ENCODE peak calls at places on chromosomes 7 and 10, in five cellular contexts. One of them, this sample, is unnamed.

GRCh38 chr7:27203378-27203953 is 3.6 kb upstream of the HOXA13 start:
- DNase-seq in astrocyte of the cerebellum: no peak
- DNase-seq in kidney epithelial cell: no peak
- DNase-seq in astrocyte of the spinal cord: no peak
- DNase-seq in AG04450: no peak
- DNase-seq in this sample: no peak

GRCh38 chr7:84482476-84482875 is 287.9 kb upstream of the SEMA3A start:
- DNase-seq in astrocyte of the cerebellum: no peak
- DNase-seq in AG04450: no peak
- DNase-seq in kidney epithelial cell: no peak
- DNase-seq in astrocyte of the spinal cord: no peak
- DNase-seq in this sample: no peak

GRCh38 chr7:44727346-44728262 is 21.0 kb upstream of the ZMIZ2 start:
- DNase-seq in astrocyte of the spinal cord: peak
- DNase-seq in kidney epithelial cell: peak
- DNase-seq in AG04450: peak
- DNase-seq in astrocyte of the cerebellum: peak
- DNase-seq in this sample: peak

GRCh38 chr7:44633254-44634186 is 27.1 kb downstream of the OGDH start:
- DNase-seq in AG04450: peak
- DNase-seq in kidney epithelial cell: peak
- DNase-seq in astrocyte of the cerebellum: peak
- DNase-seq in astrocyte of the spinal cord: peak
- DNase-seq in this sample: peak

GRCh38 chr10:82340166-82340565 is 465.2 kb downstream of the NRG3 start:
- DNase-seq in kidney epithelial cell: no peak
- DNase-seq in astrocyte of the spinal cord: no peak
- DNase-seq in astrocyte of the cerebellum: no peak
- DNase-seq in AG04450: no peak
- DNase-seq in this sample: no peak

GRCh38 chr10:46290101-46290884 is 3.5 kb downstream of the ANTXRL start:
- DNase-seq in AG04450: no peak
- DNase-seq in astrocyte of the cerebellum: no peak
- DNase-seq in kidney epithelial cell: no peak
- DNase-seq in astrocyte of the spinal cord: no peak
- DNase-seq in this sample: no peak

GRCh38 chr10:3485287-3485686 is 299.7 kb downstream of the KLF6 start:
- DNase-seq in astrocyte of the spinal cord: no peak
- DNase-seq in kidney epithelial cell: no peak
- DNase-seq in astrocyte of the cerebellum: no peak
- DNase-seq in AG04450: no peak
- DNase-seq in this sample: no peak

GRCh38 chr10:49293208-49293603 is 5.8 kb upstream of the C10orf71 start:
- DNase-seq in astrocyte of the cerebellum: no peak
- DNase-seq in astrocyte of the spinal cord: no peak
- DNase-seq in AG04450: no peak
- DNase-seq in kidney epithelial cell: no peak
- DNase-seq in this sample: no peak

GRCh38 chr10:111706331-111706730 is 477.2 kb downstream of the GPAM start:
- DNase-seq in kidney epithelial cell: no peak
- DNase-seq in astrocyte of the spinal cord: no peak
- DNase-seq in astrocyte of the cerebellum: no peak
- DNase-seq in AG04450: no peak
- DNase-seq in this sample: no peak

GRCh38 chr7:117458977-117459583 is 20.7 kb upstream of the CFTR start:
- DNase-seq in astrocyte of the cerebellum: peak
- DNase-seq in astrocyte of the spinal cord: peak
- DNase-seq in kidney epithelial cell: no peak
- DNase-seq in AG04450: no peak
- DNase-seq in this sample: peak

GRCh38 chr7:27526991-27527722 is 135.5 kb downstream of the HIBADH start:
- DNase-seq in kidney epithelial cell: no peak
- DNase-seq in astrocyte of the cerebellum: no peak
- DNase-seq in astrocyte of the spinal cord: no peak
- DNase-seq in AG04450: no peak
- DNase-seq in this sample: no peak

GRCh38 chr10:117373848-117374505 is 1.3 kb downstream of the PDZD8 start:
- DNase-seq in astrocyte of the spinal cord: peak
- DNase-seq in astrocyte of the cerebellum: no peak
- DNase-seq in AG04450: no peak
- DNase-seq in kidney epithelial cell: no peak
- DNase-seq in this sample: peak

DNA sequence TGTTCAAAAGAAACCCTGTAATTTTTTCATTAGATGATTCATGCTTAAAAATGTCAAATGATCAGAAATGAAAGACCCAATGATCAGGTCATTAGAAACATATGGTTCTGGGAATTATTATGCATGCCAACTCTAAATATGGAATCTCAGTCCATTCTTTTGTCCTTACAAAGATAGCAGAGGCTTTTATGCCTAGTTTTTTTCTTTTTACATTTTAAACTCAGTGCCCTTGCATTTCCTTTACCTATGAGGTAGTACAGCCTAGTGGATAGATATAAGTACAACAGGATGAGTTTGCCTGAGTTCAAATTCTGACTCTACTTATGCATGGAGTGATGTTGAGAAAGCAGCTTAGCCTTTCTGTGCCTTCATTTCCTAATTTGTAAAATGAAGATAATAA is 392.9 kb downstream of the SUGCT start:
- DNase-seq in kidney epithelial cell: no peak
- DNase-seq in astrocyte of the spinal cord: no peak
- DNase-seq in AG04450: no peak
- DNase-seq in astrocyte of the cerebellum: no peak
- DNase-seq in this sample: no peak
- TF ChIP-seq CTCF in kidney epithelial cell: no peak
- TF ChIP-seq CTCF in astrocyte of the spinal cord: no peak
- TF ChIP-seq CTCF in AG04450: no peak
- TF ChIP-seq CTCF in astrocyte of the cerebellum: no peak
- TF ChIP-seq CTCF in this sample: no peak

DNA sequence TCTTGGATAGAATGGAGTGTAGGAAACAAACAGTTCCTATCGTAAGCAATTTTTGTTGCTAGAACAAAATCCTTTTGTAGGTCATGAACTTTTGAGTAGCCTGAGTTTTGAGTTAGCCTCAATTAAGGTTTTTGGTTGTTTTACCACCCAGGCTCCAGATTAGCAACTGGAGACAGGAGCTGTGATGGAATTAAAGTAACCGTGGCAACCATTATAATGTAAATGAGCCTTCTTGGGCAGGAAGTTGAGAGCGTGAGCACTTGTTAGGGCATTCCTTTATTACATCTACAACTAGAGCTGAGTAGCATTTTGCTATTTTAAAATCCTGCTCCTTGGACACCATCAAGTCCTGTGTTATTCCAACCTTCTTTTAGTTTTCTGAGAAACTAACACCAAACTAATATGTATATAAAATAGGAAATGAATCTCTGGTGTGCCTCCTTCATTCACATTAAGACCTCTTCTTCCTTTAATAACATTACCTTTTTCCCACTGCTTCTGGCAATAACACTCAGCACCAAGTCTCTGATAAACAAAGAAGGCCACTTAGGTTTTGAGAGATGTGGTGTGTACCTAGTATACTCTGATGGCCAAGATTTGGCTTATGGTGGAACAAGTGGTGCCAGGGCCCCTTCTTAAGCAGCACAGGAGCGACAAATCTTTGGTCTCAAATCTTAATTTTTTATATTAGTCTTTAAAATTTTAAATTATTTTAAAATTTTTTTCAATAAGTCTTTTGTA is 34.0 kb downstream of the AHCYL2 start:
- DNase-seq in kidney epithelial cell: no peak
- DNase-seq in astrocyte of the spinal cord: peak
- DNase-seq in AG04450: no peak
- DNase-seq in astrocyte of the cerebellum: peak
- DNase-seq in this sample: peak
- H3K4me3 ChIP-seq in kidney epithelial cell: no peak
- H3K4me3 ChIP-seq in astrocyte of the spinal cord: no peak
- H3K4me3 ChIP-seq in AG04450: no peak
- H3K4me3 ChIP-seq in astrocyte of the cerebellum: no peak
- H3K4me3 ChIP-seq in this sample: no peak

GRCh38 chr10:87916515-87916914 is 53.1 kb downstream of the PTEN start:
- DNase-seq in AG04450: no peak
- DNase-seq in astrocyte of the cerebellum: no peak
- DNase-seq in kidney epithelial cell: no peak
- DNase-seq in astrocyte of the spinal cord: no peak
- DNase-seq in this sample: no peak

GRCh38 chr10:87915989-87916388 is 52.6 kb downstream of the PTEN start:
- DNase-seq in astrocyte of the cerebellum: peak
- DNase-seq in kidney epithelial cell: no peak
- DNase-seq in astrocyte of the spinal cord: peak
- DNase-seq in AG04450: no peak
- DNase-seq in this sample: peak

GRCh38 chr10:87918254-87918859 is 54.9 kb downstream of the PTEN start:
- DNase-seq in AG04450: no peak
- DNase-seq in astrocyte of the cerebellum: no peak
- DNase-seq in kidney epithelial cell: no peak
- DNase-seq in astrocyte of the spinal cord: no peak
- DNase-seq in this sample: no peak

GRCh38 chr10:87915406-87915805 is 52.0 kb downstream of the PTEN start:
- DNase-seq in kidney epithelial cell: no peak
- DNase-seq in AG04450: no peak
- DNase-seq in astrocyte of the spinal cord: no peak
- DNase-seq in astrocyte of the cerebellum: no peak
- DNase-seq in this sample: no peak

GRCh38 chr10:87913170-87913921 is 49.9 kb downstream of the PTEN start:
- DNase-seq in AG04450: no peak
- DNase-seq in kidney epithelial cell: no peak
- DNase-seq in astrocyte of the spinal cord: no peak
- DNase-seq in astrocyte of the cerebellum: no peak
- DNase-seq in this sample: no peak
- TF ChIP-seq CTCF in AG04450: no peak
- TF ChIP-seq CTCF in kidney epithelial cell: no peak
- TF ChIP-seq CTCF in astrocyte of the spinal cord: no peak
- TF ChIP-seq CTCF in astrocyte of the cerebellum: no peak
- TF ChIP-seq CTCF in this sample: no peak

GRCh38 chr7:29146888-29147609 is 712 bp upstream of the CPVL start:
- DNase-seq in AG04450: no peak
- DNase-seq in kidney epithelial cell: peak
- DNase-seq in astrocyte of the cerebellum: no peak
- DNase-seq in astrocyte of the spinal cord: no peak
- DNase-seq in this sample: no peak
- H3K4me3 ChIP-seq in AG04450: no peak
- H3K4me3 ChIP-seq in kidney epithelial cell: peak
- H3K4me3 ChIP-seq in astrocyte of the cerebellum: peak
- H3K4me3 ChIP-seq in astrocyte of the spinal cord: no peak
- H3K4me3 ChIP-seq in this sample: no peak

GRCh38 chr7:157239571-157240270 is 97.1 kb upstream of the DNAJB6 start:
- DNase-seq in kidney epithelial cell: no peak
- DNase-seq in astrocyte of the spinal cord: no peak
- DNase-seq in astrocyte of the cerebellum: no peak
- DNase-seq in AG04450: no peak
- DNase-seq in this sample: no peak
- TF ChIP-seq CTCF in kidney epithelial cell: no peak
- TF ChIP-seq CTCF in astrocyte of the spinal cord: no peak
- TF ChIP-seq CTCF in astrocyte of the cerebellum: no peak
- TF ChIP-seq CTCF in AG04450: no peak
- TF ChIP-seq CTCF in this sample: no peak

GRCh38 chr7:149196705-149197171 is 1.4 kb downstream of the ZNF282 start:
- DNase-seq in AG04450: no peak
- DNase-seq in astrocyte of the cerebellum: no peak
- DNase-seq in kidney epithelial cell: no peak
- DNase-seq in astrocyte of the spinal cord: no peak
- DNase-seq in this sample: peak

GRCh38 chr7:149196151-149196704 is 882 bp downstream of the ZNF282 start:
- DNase-seq in kidney epithelial cell: no peak
- DNase-seq in astrocyte of the spinal cord: no peak
- DNase-seq in astrocyte of the cerebellum: no peak
- DNase-seq in AG04450: no peak
- DNase-seq in this sample: peak

GRCh38 chr7:149197675-149198074 is 2.3 kb downstream of the ZNF282 start:
- DNase-seq in astrocyte of the cerebellum: no peak
- DNase-seq in astrocyte of the spinal cord: no peak
- DNase-seq in kidney epithelial cell: no peak
- DNase-seq in AG04450: no peak
- DNase-seq in this sample: peak

GRCh38 chr7:149195180-149196150 is at the start of gene ZNF282:
- DNase-seq in astrocyte of the spinal cord: peak
- DNase-seq in astrocyte of the cerebellum: peak
- DNase-seq in AG04450: peak
- DNase-seq in kidney epithelial cell: peak
- DNase-seq in this sample: peak

DNA sequence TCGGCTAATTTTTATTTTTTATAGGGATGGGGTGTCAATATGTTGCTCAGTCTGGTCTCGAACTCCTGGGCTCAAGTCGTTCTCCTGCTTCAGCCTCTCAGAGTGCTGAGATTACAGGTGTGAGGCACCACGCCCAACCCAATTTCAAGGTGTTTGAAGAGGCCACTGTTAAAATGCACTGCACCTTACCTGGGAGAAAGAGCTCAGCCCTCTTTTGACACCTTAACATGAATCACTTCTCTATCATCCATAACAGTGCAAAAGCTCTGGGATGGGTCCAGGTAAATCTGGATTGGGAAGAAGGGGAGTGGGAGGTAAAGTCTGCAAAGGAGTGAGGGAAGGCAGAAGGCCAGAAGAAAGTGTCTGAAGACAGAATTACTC is 557 bp upstream of the ZNF282 start:
- DNase-seq in kidney epithelial cell: no peak
- DNase-seq in astrocyte of the cerebellum: no peak
- DNase-seq in AG04450: no peak
- DNase-seq in astrocyte of the spinal cord: no peak
- DNase-seq in this sample: peak
- H3K4me3 ChIP-seq in kidney epithelial cell: no peak
- H3K4me3 ChIP-seq in astrocyte of the cerebellum: peak
- H3K4me3 ChIP-seq in AG04450: peak
- H3K4me3 ChIP-seq in astrocyte of the spinal cord: peak
- H3K4me3 ChIP-seq in this sample: peak

GRCh38 chr7:42700376-42701327 is 211.2 kb downstream of the C7orf25 start:
- DNase-seq in astrocyte of the cerebellum: no peak
- DNase-seq in AG04450: no peak
- DNase-seq in kidney epithelial cell: no peak
- DNase-seq in astrocyte of the spinal cord: no peak
- DNase-seq in this sample: no peak
- TF ChIP-seq CTCF in astrocyte of the cerebellum: no peak
- TF ChIP-seq CTCF in AG04450: peak
- TF ChIP-seq CTCF in kidney epithelial cell: no peak
- TF ChIP-seq CTCF in astrocyte of the spinal cord: no peak
- TF ChIP-seq CTCF in this sample: no peak

GRCh38 chr10:114683593-114683992 is 25.5 kb upstream of the ABLIM1 start:
- DNase-seq in astrocyte of the cerebellum: no peak
- DNase-seq in kidney epithelial cell: no peak
- DNase-seq in astrocyte of the spinal cord: no peak
- DNase-seq in AG04450: no peak
- DNase-seq in this sample: no peak
- H3K4me3 ChIP-seq in astrocyte of the cerebellum: no peak
- H3K4me3 ChIP-seq in kidney epithelial cell: no peak
- H3K4me3 ChIP-seq in astrocyte of the spinal cord: no peak
- H3K4me3 ChIP-seq in AG04450: no peak
- H3K4me3 ChIP-seq in this sample: peak

GRCh38 chr7:154640917-154641316 is 362.0 kb downstream of the PAXIP1 start:
- DNase-seq in kidney epithelial cell: no peak
- DNase-seq in astrocyte of the spinal cord: no peak
- DNase-seq in AG04450: no peak
- DNase-seq in astrocyte of the cerebellum: no peak
- DNase-seq in this sample: no peak

GRCh38 chr7:154638286-154638685 is 364.6 kb downstream of the PAXIP1 start:
- DNase-seq in AG04450: no peak
- DNase-seq in astrocyte of the spinal cord: no peak
- DNase-seq in astrocyte of the cerebellum: peak
- DNase-seq in kidney epithelial cell: no peak
- DNase-seq in this sample: no peak

GRCh38 chr7:154644366-154644765 is 358.6 kb downstream of the PAXIP1 start:
- DNase-seq in astrocyte of the spinal cord: no peak
- DNase-seq in kidney epithelial cell: no peak
- DNase-seq in AG04450: no peak
- DNase-seq in astrocyte of the cerebellum: no peak
- DNase-seq in this sample: no peak

GRCh38 chr7:154640266-154640865 is 362.6 kb downstream of the PAXIP1 start:
- DNase-seq in kidney epithelial cell: no peak
- DNase-seq in astrocyte of the cerebellum: no peak
- DNase-seq in astrocyte of the spinal cord: no peak
- DNase-seq in AG04450: no peak
- DNase-seq in this sample: no peak
- TF ChIP-seq CTCF in kidney epithelial cell: no peak
- TF ChIP-seq CTCF in astrocyte of the cerebellum: no peak
- TF ChIP-seq CTCF in astrocyte of the spinal cord: no peak
- TF ChIP-seq CTCF in AG04450: no peak
- TF ChIP-seq CTCF in this sample: no peak

This sample was measured in epithelial cell of esophagus.